ENCODE peak calls at places on chromosomes 1 and 21, in nine cellular contexts. H is sciatic nerve; Z is stimulated activated CD4-positive, alpha-beta T cell treated with anti-CD3 and anti-CD28 coated beads, Interleukin-1b, Interleukin-23, amount 100 ng/mL, for 24 hours; A is activated T-cell treated with anti-CD3 and anti-CD28 coated beads for 1 hour; B is NCI-H446; X is HS-5; L is activated CD4-positive, CD25-positive, alpha-beta regulatory T cell treated with anti-CD3 and anti-CD28 coated beads, Interleukin-2, amount 50 U/mL, for 72 hours; Y is lung; W is stimulated activated CD8-positive, alpha-beta memory T cell treated with anti-CD3 and anti-CD28 coated beads, Interleukin-15, amount 100 ng/mL, for 48 hours. K is an unnamed sample.

GRCh38 chr1:64112281-64112680 is 91.1 kb upstream of the UBE2U start:
- DNase-seq in H (no peak), Z (no peak), A (no peak), B (no peak), X (peak; percentile 54), L (no peak), Y (no peak), W (no peak), K (no peak)

GRCh38 chr1:66732407-66733166 is 19.7 kb upstream of the DYNLT5 start:
- DNase-seq in H (no peak), Z (no peak), A (no peak), B (no peak), X (no peak), L (no peak), Y (no peak), W (no peak), K (no peak)

GRCh38 chr21:45957986-45958610 is 23.5 kb upstream of the COL6A1 start:
- DNase-seq in H (no peak), Z (no peak), A (no peak), B (no peak), X (no peak), L (no peak), Y (no peak), W (no peak), K (no peak)

GRCh38 chr1:6870571-6870970 is 85.3 kb downstream of the CAMTA1 start:
- DNase-seq in H (no peak), Z (no peak), A (no peak), B (no peak), X (no peak), L (no peak), Y (no peak), W (no peak), K (no peak)

GRCh38 chr1:53625049-53625448 is 113.9 kb downstream of the GLIS1 start:
- DNase-seq in H (peak; percentile 56), Z (no peak), A (no peak), B (no peak), X (peak; percentile 55), L (no peak), Y (no peak), W (no peak), K (peak; percentile 60)

GRCh38 chr1:59556802-59557548 is 257.8 kb upstream of the HOOK1 start:
- DNase-seq in H (no peak), Z (no peak), A (no peak), B (no peak), X (no peak), L (no peak), Y (no peak), W (no peak), K (no peak)

GRCh38 chr1:34711469-34711868 is 43.4 kb upstream of the GJB5 start:
- DNase-seq in H (no peak), Z (no peak), A (no peak), B (no peak), X (no peak), L (no peak), Y (no peak), W (no peak), K (no peak)

GRCh38 chr1:112614460-112615065 is 4.4 kb downstream of the ST7L start:
- DNase-seq in H (no peak), Z (no peak), A (no peak), B (peak; percentile 9), X (no peak), L (no peak), Y (no peak), W (no peak), K (no peak)

GRCh38 chr1:234858722-234859121 is 248.7 kb upstream of the IRF2BP2 start:
- DNase-seq in H (no peak), Z (no peak), A (no peak), B (no peak), X (no peak), L (no peak), Y (no peak), W (no peak), K (no peak)

GRCh38 chr1:111756124-111756513 is 418 bp downstream of the DDX20 start:
- DNase-seq in H (no peak), Z (no peak), A (no peak), B (no peak), X (no peak), L (no peak), Y (no peak), W (no peak), K (no peak)